ENCODE peak calls at places on chromosomes 4 and X, in eight cellular contexts. E is HCT116, U is H1, G is GM12878, J is fibroblast of lung, K is DND-41, P is neural progenitor cell, B is GM23248. C is an unnamed sample.

GRCh38 chr4:89158884-89159503 is 47.7 kb downstream of the TIGD2 start:
- DNase-seq in E (peak), U (no peak), G (no peak), J (peak), K (no peak), P (peak), B (peak), C (peak)

GRCh38 chr4:129994715-129995114 is 898.8 kb downstream of the C4orf33 start:
- DNase-seq in E (no peak), U (no peak), G (peak), J (no peak), K (no peak), P (no peak), B (no peak), C (no peak)

GRCh38 chr4:147362868-147363440 is 117.9 kb upstream of the EDNRA start:
- DNase-seq in E (no peak), U (no peak), G (no peak), J (peak), K (no peak), P (no peak), B (no peak), C (peak)

GRCh38 chr4:4840351-4840750 is 19.1 kb upstream of the MSX1 start:
- DNase-seq in E (no peak), U (no peak), G (no peak), J (no peak), K (no peak), P (no peak), B (no peak), C (no peak)

GRCh38 chr4:31307026-31307425 is 586.9 kb downstream of the PCDH7 start:
- DNase-seq in E (no peak), U (no peak), G (no peak), J (peak), K (no peak), P (no peak), B (no peak), C (peak)

GRCh38 chr4:41102360-41103092 is 111.8 kb downstream of the APBB2 start:
- DNase-seq in E (no peak), U (no peak), G (no peak), J (peak), K (no peak), P (no peak), B (no peak), C (no peak)

GRCh38 chr4:124694306-124694705 is 18.2 kb downstream of the ANKRD50 start:
- DNase-seq in E (no peak), U (no peak), G (no peak), J (no peak), K (no peak), P (no peak), B (no peak), C (no peak)

GRCh38 chrX:129693343-129693742 is 38.6 kb upstream of the APLN start:
- DNase-seq in E (no peak), U (no peak), G (no peak), J (no peak), K (no peak), P (no peak), B (no peak), C (no peak)

GRCh38 chrX:111719426-111720210 is 38.6 kb downstream of the ALG13 start:
- DNase-seq in E (no peak), U (no peak), G (no peak), J (peak), K (no peak), P (no peak), B (peak), C (peak)

GRCh38 chr4:29311231-29311630 is 1408.9 kb upstream of the PCDH7 start:
- DNase-seq in E (no peak), U (no peak), G (no peak), J (peak), K (no peak), P (no peak), B (no peak), C (no peak)

GRCh38 chrX:13463608-13464007 is 105.8 kb upstream of the EGFL6 start:
- DNase-seq in E (no peak), U (no peak), G (no peak), J (peak), K (peak), P (no peak), B (peak), C (peak)

GRCh38 chrX:45714864-45715263 is 514.2 kb upstream of the DIPK2B start:
- DNase-seq in E (peak), U (no peak), G (peak), J (peak), K (no peak), P (no peak), B (peak), C (peak)

GRCh38 chr4:89204624-89205023 is 93.3 kb downstream of the TIGD2 start:
- DNase-seq in E (no peak), U (no peak), G (no peak), J (peak), K (no peak), P (no peak), B (peak), C (peak)

GRCh38 chrX:129523076-129524055 is at the start of gene SMARCA1:
- DNase-seq in E (peak), U (peak), G (no peak), J (peak), K (no peak), P (peak), B (peak), C (peak)

GRCh38 chr4:148515248-148515647 is 73.0 kb upstream of the NR3C2 start:
- DNase-seq in E (peak), U (no peak), G (no peak), J (peak), K (no peak), P (no peak), B (peak), C (peak)

GRCh38 chr4:77465271-77465670 is 140.3 kb upstream of the CXCL13 start:
- DNase-seq in E (no peak), U (peak), G (no peak), J (peak), K (no peak), P (no peak), B (peak), C (peak)

GRCh38 chr4:105058177-105058812 is 88.4 kb upstream of the TET2 start:
- DNase-seq in E (peak), U (no peak), G (peak), J (peak), K (no peak), P (no peak), B (no peak), C (peak)

GRCh38 chrX:2424317-2424716 is 76.5 kb downstream of the DHRSX start:
- DNase-seq in E (no peak), U (no peak), G (no peak), J (no peak), K (no peak), P (no peak), B (no peak), C (no peak)

GRCh38 chr4:99447079-99447478 is 11.9 kb upstream of the ADH7 start:
- DNase-seq in E (peak), U (no peak), G (peak), J (peak), K (peak), P (peak), B (peak), C (peak)

GRCh38 chrX:74656079-74656745 is 41.8 kb upstream of the RLIM start:
- DNase-seq in E (no peak), U (no peak), G (no peak), J (peak), K (no peak), P (no peak), B (peak), C (no peak)

GRCh38 chr4:38948551-38948950 is 80.9 kb downstream of the FAM114A1 start:
- DNase-seq in E (no peak), U (no peak), G (no peak), J (peak), K (no peak), P (no peak), B (peak), C (peak)

GRCh38 chrX:70301716-70302115 is 11.8 kb downstream of the KIF4A start:
- DNase-seq in E (no peak), U (no peak), G (no peak), J (peak), K (no peak), P (no peak), B (peak), C (no peak)

GRCh38 chr4:169222768-169223167 is 48.0 kb downstream of the SH3RF1 start:
- DNase-seq in E (no peak), U (no peak), G (no peak), J (no peak), K (no peak), P (no peak), B (no peak), C (no peak)

GRCh38 chrX:29487214-29487613 is 728.1 kb upstream of the MAGEB2 start:
- DNase-seq in E (no peak), U (no peak), G (no peak), J (peak), K (no peak), P (no peak), B (no peak), C (peak)

GRCh38 chr4:111960241-111960667 is 185.0 kb upstream of the FAM241A start:
- DNase-seq in E (peak), U (no peak), G (peak), J (peak), K (no peak), P (no peak), B (peak), C (peak)

GRCh38 chrX:81791086-81791485 is 589.2 kb downstream of the SH3BGRL start:
- DNase-seq in E (no peak), U (no peak), G (no peak), J (no peak), K (no peak), P (no peak), B (no peak), C (no peak)

GRCh38 chr4:72505314-72505744 is 63.7 kb downstream of the ADAMTS3 start:
- DNase-seq in E (peak), U (peak), G (no peak), J (peak), K (no peak), P (peak), B (peak), C (peak)

GRCh38 chr4:127870688-127871087 is 10.0 kb upstream of the PLK4 start:
- DNase-seq in E (no peak), U (no peak), G (no peak), J (peak), K (no peak), P (no peak), B (peak), C (peak)

GRCh38 chr4:77385124-77385969 is 220.3 kb upstream of the CXCL13 start:
- DNase-seq in E (peak), U (peak), G (peak), J (peak), K (peak), P (peak), B (peak), C (peak)

GRCh38 chr4:124262211-124263179 is 450.0 kb downstream of the ANKRD50 start:
- DNase-seq in E (peak), U (peak), G (peak), J (peak), K (peak), P (peak), B (peak), C (peak)

GRCh38 chrX:7286461-7286860 is 138.5 kb upstream of the PUDP start:
- DNase-seq in E (no peak), U (no peak), G (no peak), J (peak), K (no peak), P (no peak), B (no peak), C (peak)

GRCh38 chrX:34371740-34372139 is 239.6 kb upstream of the FAM47A start:
- DNase-seq in E (no peak), U (no peak), G (no peak), J (no peak), K (no peak), P (no peak), B (no peak), C (no peak)

GRCh38 chrX:48493890-48494364 is 14.9 kb upstream of the PORCN start:
- DNase-seq in E (peak), U (peak), G (no peak), J (peak), K (no peak), P (peak), B (peak), C (peak)

GRCh38 chrX:20971250-20971649 is 403.0 kb upstream of the CNKSR2 start:
- DNase-seq in E (no peak), U (no peak), G (no peak), J (no peak), K (no peak), P (no peak), B (no peak), C (peak)

GRCh38 chr4:118356731-118357130 is 3.9 kb upstream of the PRSS12 start:
- DNase-seq in E (no peak), U (no peak), G (no peak), J (no peak), K (no peak), P (no peak), B (peak), C (no peak)

GRCh38 chr4:80196259-80197131 is 808 bp upstream of the PRDM8 start:
- DNase-seq in E (no peak), U (peak), G (no peak), J (peak), K (no peak), P (peak), B (no peak), C (no peak)

GRCh38 chrX:2188316-2188715 is 312.5 kb downstream of the DHRSX start:
- DNase-seq in E (peak), U (peak), G (no peak), J (no peak), K (no peak), P (no peak), B (no peak), C (no peak)

GRCh38 chr4:2219233-2219760 is 22.6 kb downstream of the HAUS3 start:
- DNase-seq in E (no peak), U (no peak), G (no peak), J (no peak), K (no peak), P (no peak), B (no peak), C (peak)

DNA sequence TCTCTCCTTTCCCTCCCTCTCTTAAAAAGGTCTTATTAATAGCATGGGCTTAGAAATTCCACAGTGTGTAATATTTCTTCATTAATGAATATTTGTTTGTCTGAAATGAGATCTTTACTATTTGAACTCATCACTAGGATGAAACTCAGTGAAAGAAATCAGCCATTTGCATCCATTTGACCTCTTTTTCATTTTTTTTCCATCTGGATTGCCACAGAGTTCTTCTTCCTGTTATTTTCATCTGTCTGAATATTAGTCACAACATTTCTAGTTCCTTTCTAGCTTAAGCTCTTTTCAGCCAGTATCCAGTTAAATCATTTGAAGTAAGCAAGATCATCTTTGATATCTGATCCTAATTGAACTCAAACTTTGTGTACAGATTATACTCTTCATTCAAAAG is 69.2 kb upstream of the PLS3 start:
- DNase-seq in E (no peak), U (no peak), G (no peak), J (no peak), K (no peak), P (no peak), B (peak), C (no peak)
- TF ChIP-seq EZH2 in E (no peak), U (no peak), G (no peak), J (no peak), K (no peak), P (no peak), B (no peak), C (no peak)

GRCh38 chr4:53780736-53781400 is 189.6 kb upstream of the LNX1 start:
- DNase-seq in E (no peak), U (no peak), G (no peak), J (no peak), K (no peak), P (no peak), B (peak), C (peak)
- H3K4me3 ChIP-seq in E (no peak), U (no peak), G (no peak), J (no peak), K (no peak), P (no peak), B (no peak), C (peak)

GRCh38 chr4:152674359-152674758 is 5.4 kb downstream of the TMEM154 start:
- DNase-seq in E (no peak), U (no peak), G (no peak), J (no peak), K (no peak), P (peak), B (no peak), C (no peak)
- H3K9ac ChIP-seq in E (no peak), U (no peak), G (no peak), J (no peak), K (no peak), P (no peak), B (no peak), C (no peak)

GRCh38 chrX:373641-374471 is 12.9 kb downstream of the PPP2R3B start:
- DNase-seq in E (no peak), U (peak), G (no peak), J (peak), K (peak), P (peak), B (peak), C (no peak)
- TF ChIP-seq EZH2 in E (no peak), U (no peak), G (no peak), J (peak), K (no peak), P (no peak), B (no peak), C (no peak)

DNA sequence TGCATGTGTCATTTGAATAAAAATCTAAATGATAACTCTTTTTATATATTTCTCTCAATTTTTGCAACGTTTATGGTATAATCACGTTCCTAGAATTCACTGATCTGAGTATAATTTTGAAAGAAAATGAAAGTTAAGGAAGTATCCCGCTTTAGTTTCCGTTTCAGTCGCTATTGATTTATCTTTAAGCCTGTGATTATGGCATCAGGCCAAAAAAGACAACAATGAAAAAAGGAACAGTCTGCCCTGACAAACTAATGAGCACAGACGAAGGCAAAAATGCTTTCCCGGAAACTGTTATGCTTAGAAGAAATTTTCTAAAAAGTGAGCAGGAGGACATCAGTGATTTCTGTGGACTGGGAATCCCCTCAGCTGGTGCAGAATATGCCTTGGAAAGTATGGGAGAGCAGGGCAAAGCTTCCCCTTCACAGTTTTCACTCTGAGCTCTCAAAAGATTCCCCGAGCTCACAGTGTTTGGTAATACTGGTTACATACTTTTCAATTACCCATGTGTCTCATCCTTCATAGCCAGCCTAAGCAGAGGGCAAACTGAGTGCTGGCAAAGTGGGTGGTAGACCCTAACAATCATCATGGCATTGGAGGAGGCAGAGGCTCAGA is 5.1 kb upstream of the CXCL10 start:
- DNase-seq in E (no peak), U (no peak), G (no peak), J (no peak), K (no peak), P (no peak), B (no peak), C (no peak)
- H3K4me3 ChIP-seq in E (no peak), U (no peak), G (no peak), J (peak), K (no peak), P (no peak), B (no peak), C (no peak)

DNA sequence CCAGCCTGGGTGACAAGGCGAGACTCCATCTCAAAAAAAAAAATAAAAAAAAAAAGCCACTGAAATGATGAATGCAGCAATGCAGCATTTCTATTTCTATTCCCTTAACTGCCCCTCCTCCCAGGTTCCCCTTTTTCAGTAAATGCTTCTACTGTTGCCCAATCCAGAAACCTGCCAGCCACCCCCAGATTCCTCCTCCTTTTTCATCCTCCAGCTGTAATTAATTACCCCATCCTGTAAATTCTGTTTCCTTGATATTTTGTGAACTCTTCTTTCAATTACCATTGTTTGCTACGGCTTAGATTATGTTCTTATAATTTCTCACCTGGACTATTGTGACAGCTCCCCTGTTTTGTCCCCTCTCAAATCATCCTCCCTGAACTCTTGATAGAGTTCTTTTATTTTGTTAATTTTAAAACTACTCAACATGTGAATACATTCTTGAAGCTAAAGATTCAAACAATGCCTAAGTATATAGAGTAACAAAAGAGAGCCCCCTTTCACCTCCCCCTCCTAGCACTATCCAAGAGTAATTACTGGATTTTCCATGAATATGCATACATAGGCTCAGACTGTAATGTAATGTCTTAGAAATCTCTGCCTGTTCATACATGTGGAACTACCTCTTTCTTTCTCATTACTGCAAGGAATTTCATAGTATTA is 140.6 kb upstream of the GPC4 start:
- DNase-seq in E (no peak), U (no peak), G (no peak), J (no peak), K (no peak), P (no peak), B (no peak), C (no peak)
- H3K9ac ChIP-seq in E (no peak), U (no peak), G (no peak), J (no peak), K (no peak), P (no peak), B (no peak), C (no peak)

DNA sequence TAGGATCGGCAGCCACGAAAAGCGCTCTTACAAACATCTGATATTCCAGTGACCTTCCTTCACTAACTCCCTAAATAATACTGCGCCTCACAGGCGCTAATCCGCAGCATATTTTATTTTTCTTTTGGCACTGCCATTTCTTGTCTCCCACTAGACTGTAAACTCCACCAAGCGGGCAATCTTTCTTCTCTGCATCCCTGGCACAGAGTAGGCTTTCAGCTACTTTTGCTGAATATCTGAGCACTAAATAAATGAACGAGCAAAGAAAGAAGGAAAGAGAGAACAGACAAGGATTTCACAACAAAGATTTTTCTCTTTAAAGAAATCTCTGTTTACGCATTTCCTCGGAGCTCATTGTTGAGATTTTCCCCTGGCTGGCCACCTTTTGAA is 12.7 kb downstream of the NKX3-2 start:
- DNase-seq in E (no peak), U (no peak), G (no peak), J (no peak), K (no peak), P (no peak), B (no peak), C (no peak)
- TF ChIP-seq EZH2 in E (no peak), U (no peak), G (no peak), J (no peak), K (no peak), P (no peak), B (no peak), C (no peak)

DNA sequence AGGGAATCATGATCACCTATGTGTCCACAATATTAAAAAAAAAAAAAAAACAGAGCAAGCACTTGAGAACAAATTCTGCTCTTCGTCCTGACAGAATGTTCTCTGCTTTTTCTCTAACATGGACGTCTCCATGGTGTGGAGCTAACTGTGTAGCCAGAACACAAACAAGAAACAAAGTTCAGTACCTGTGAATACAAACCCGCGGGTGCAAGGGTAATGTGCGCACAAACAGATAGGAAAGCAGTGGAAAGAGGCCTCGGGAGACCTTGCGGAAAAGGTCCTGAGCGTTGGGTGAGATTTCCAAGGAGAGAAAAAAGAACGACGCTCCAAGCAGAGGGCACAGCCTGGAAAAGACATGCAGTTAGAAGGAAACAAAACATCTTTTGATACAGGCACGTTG is 92.0 kb upstream of the TBL1X start:
- DNase-seq in E (no peak), U (no peak), G (no peak), J (no peak), K (no peak), P (no peak), B (no peak), C (no peak)
- H3K4me3 ChIP-seq in E (no peak), U (no peak), G (no peak), J (no peak), K (no peak), P (no peak), B (no peak), C (no peak)

GRCh38 chr4:24657768-24658617 is 73.6 kb upstream of the DHX15 start:
- DNase-seq in E (peak), U (no peak), G (peak), J (peak), K (peak), P (peak), B (peak), C (peak)
- H3K9ac ChIP-seq in E (no peak), U (no peak), G (no peak), J (no peak), K (no peak), P (no peak), B (no peak), C (peak)